ENCODE peak calls at places on chromosomes 1 and 21, in nine cellular contexts. One of them, this sample, is unnamed.

GRCh38 chr1:210328746-210329488 is at the start of gene HHAT:
- DNase-seq in memory B cell: peak
- DNase-seq in activated CD4-positive, alpha-beta T cell treated with anti-CD3 and anti-CD28 coated beads for 4 hours: peak
- DNase-seq in H54: peak
- DNase-seq in cardiac fibroblast: peak
- DNase-seq in stimulated activated CD4-positive, alpha-beta T cell treated with anti-CD3 and anti-CD28 coated beads, Interleukin-4, amount 100 ng/mL, for 48 hours: peak
- DNase-seq in T-helper 1 cell: peak
- DNase-seq in epithelial cell of prostate: no peak
- DNase-seq in cortex of kidney: no peak
- DNase-seq in this sample: peak

GRCh38 chr21:35045539-35046222 is 3.4 kb downstream of the RUNX1 start:
- DNase-seq in T-helper 1 cell: peak
- DNase-seq in activated CD4-positive, alpha-beta T cell treated with anti-CD3 and anti-CD28 coated beads for 4 hours: peak
- DNase-seq in H54: no peak
- DNase-seq in memory B cell: no peak
- DNase-seq in epithelial cell of prostate: no peak
- DNase-seq in cortex of kidney: no peak
- DNase-seq in cardiac fibroblast: no peak
- DNase-seq in stimulated activated CD4-positive, alpha-beta T cell treated with anti-CD3 and anti-CD28 coated beads, Interleukin-4, amount 100 ng/mL, for 48 hours: no peak
- DNase-seq in this sample: no peak

GRCh38 chr21:24046816-24047443 is 1560.4 kb downstream of the MRPL39 start:
- DNase-seq in cortex of kidney: no peak
- DNase-seq in H54: no peak
- DNase-seq in activated CD4-positive, alpha-beta T cell treated with anti-CD3 and anti-CD28 coated beads for 4 hours: no peak
- DNase-seq in stimulated activated CD4-positive, alpha-beta T cell treated with anti-CD3 and anti-CD28 coated beads, Interleukin-4, amount 100 ng/mL, for 48 hours: no peak
- DNase-seq in epithelial cell of prostate: no peak
- DNase-seq in cardiac fibroblast: no peak
- DNase-seq in T-helper 1 cell: no peak
- DNase-seq in memory B cell: no peak
- DNase-seq in this sample: no peak

GRCh38 chr1:157490337-157491165 is 61.8 kb downstream of the FCRL5 start:
- DNase-seq in activated CD4-positive, alpha-beta T cell treated with anti-CD3 and anti-CD28 coated beads for 4 hours: no peak
- DNase-seq in T-helper 1 cell: peak
- DNase-seq in H54: peak
- DNase-seq in stimulated activated CD4-positive, alpha-beta T cell treated with anti-CD3 and anti-CD28 coated beads, Interleukin-4, amount 100 ng/mL, for 48 hours: peak
- DNase-seq in cardiac fibroblast: peak
- DNase-seq in epithelial cell of prostate: no peak
- DNase-seq in memory B cell: peak
- DNase-seq in cortex of kidney: no peak
- DNase-seq in this sample: peak

GRCh38 chr1:209513226-209513625 is 70.3 kb upstream of the CAMK1G start:
- DNase-seq in H54: peak
- DNase-seq in activated CD4-positive, alpha-beta T cell treated with anti-CD3 and anti-CD28 coated beads for 4 hours: no peak
- DNase-seq in cardiac fibroblast: peak
- DNase-seq in memory B cell: no peak
- DNase-seq in cortex of kidney: no peak
- DNase-seq in T-helper 1 cell: peak
- DNase-seq in epithelial cell of prostate: no peak
- DNase-seq in stimulated activated CD4-positive, alpha-beta T cell treated with anti-CD3 and anti-CD28 coated beads, Interleukin-4, amount 100 ng/mL, for 48 hours: no peak
- DNase-seq in this sample: no peak

GRCh38 chr1:15107052-15107687 is 46.4 kb upstream of the TMEM51 start:
- DNase-seq in cortex of kidney: no peak
- DNase-seq in memory B cell: no peak
- DNase-seq in cardiac fibroblast: no peak
- DNase-seq in stimulated activated CD4-positive, alpha-beta T cell treated with anti-CD3 and anti-CD28 coated beads, Interleukin-4, amount 100 ng/mL, for 48 hours: no peak
- DNase-seq in activated CD4-positive, alpha-beta T cell treated with anti-CD3 and anti-CD28 coated beads for 4 hours: no peak
- DNase-seq in epithelial cell of prostate: no peak
- DNase-seq in T-helper 1 cell: no peak
- DNase-seq in H54: no peak
- DNase-seq in this sample: no peak

GRCh38 chr1:45007311-45007710 is 3.8 kb downstream of the HECTD3 start:
- DNase-seq in cardiac fibroblast: no peak
- DNase-seq in activated CD4-positive, alpha-beta T cell treated with anti-CD3 and anti-CD28 coated beads for 4 hours: no peak
- DNase-seq in stimulated activated CD4-positive, alpha-beta T cell treated with anti-CD3 and anti-CD28 coated beads, Interleukin-4, amount 100 ng/mL, for 48 hours: no peak
- DNase-seq in cortex of kidney: no peak
- DNase-seq in H54: no peak
- DNase-seq in T-helper 1 cell: no peak
- DNase-seq in memory B cell: no peak
- DNase-seq in epithelial cell of prostate: no peak
- DNase-seq in this sample: no peak

GRCh38 chr1:50421768-50422674 is 1.2 kb downstream of the DMRTA2 start:
- DNase-seq in cortex of kidney: no peak
- DNase-seq in H54: no peak
- DNase-seq in T-helper 1 cell: no peak
- DNase-seq in activated CD4-positive, alpha-beta T cell treated with anti-CD3 and anti-CD28 coated beads for 4 hours: no peak
- DNase-seq in memory B cell: no peak
- DNase-seq in cardiac fibroblast: no peak
- DNase-seq in stimulated activated CD4-positive, alpha-beta T cell treated with anti-CD3 and anti-CD28 coated beads, Interleukin-4, amount 100 ng/mL, for 48 hours: no peak
- DNase-seq in epithelial cell of prostate: no peak
- DNase-seq in this sample: no peak

GRCh38 chr1:110065841-110066240 is 4.6 kb downstream of the ALX3 start:
- DNase-seq in cortex of kidney: no peak
- DNase-seq in cardiac fibroblast: no peak
- DNase-seq in memory B cell: no peak
- DNase-seq in H54: peak
- DNase-seq in epithelial cell of prostate: no peak
- DNase-seq in activated CD4-positive, alpha-beta T cell treated with anti-CD3 and anti-CD28 coated beads for 4 hours: no peak
- DNase-seq in T-helper 1 cell: no peak
- DNase-seq in stimulated activated CD4-positive, alpha-beta T cell treated with anti-CD3 and anti-CD28 coated beads, Interleukin-4, amount 100 ng/mL, for 48 hours: no peak
- DNase-seq in this sample: no peak

GRCh38 chr1:85297855-85298629 is 21.6 kb upstream of the BCL10 start:
- DNase-seq in cortex of kidney: no peak
- DNase-seq in epithelial cell of prostate: peak
- DNase-seq in T-helper 1 cell: peak
- DNase-seq in activated CD4-positive, alpha-beta T cell treated with anti-CD3 and anti-CD28 coated beads for 4 hours: peak
- DNase-seq in memory B cell: peak
- DNase-seq in stimulated activated CD4-positive, alpha-beta T cell treated with anti-CD3 and anti-CD28 coated beads, Interleukin-4, amount 100 ng/mL, for 48 hours: peak
- DNase-seq in cardiac fibroblast: peak
- DNase-seq in H54: peak
- DNase-seq in this sample: peak

GRCh38 chr1:168085401-168085872 is 51.3 kb downstream of the GPR161 start:
- DNase-seq in memory B cell: no peak
- DNase-seq in H54: no peak
- DNase-seq in stimulated activated CD4-positive, alpha-beta T cell treated with anti-CD3 and anti-CD28 coated beads, Interleukin-4, amount 100 ng/mL, for 48 hours: no peak
- DNase-seq in cortex of kidney: no peak
- DNase-seq in epithelial cell of prostate: no peak
- DNase-seq in activated CD4-positive, alpha-beta T cell treated with anti-CD3 and anti-CD28 coated beads for 4 hours: no peak
- DNase-seq in T-helper 1 cell: no peak
- DNase-seq in cardiac fibroblast: no peak
- DNase-seq in this sample: peak

This sample was measured in stimulated activated effector memory CD8-positive, alpha-beta T cell treated with anti-CD3 and anti-CD28 coated beads, Interleukin-12 subunit alpha, Interleukin-12 subunit beta, amount 100 ng/mL, for 72 hours.